ENCODE peak calls at places on chromosomes 4 and X, in eight cellular contexts. One of them, this sample, is unnamed.

GRCh38 chrX:40273356-40274050 is 175.7 kb upstream of the BCOR start:
- DNase-seq in activated effector memory CD4-positive, alpha-beta T cell treated with Interleukin-2 at 50 U/mL for 16 hours: no peak
- DNase-seq in NCI-H1417: peak; percentile 31
- DNase-seq in NCI-H1092: peak; percentile 69
- DNase-seq in HT-29: no peak
- DNase-seq in sciatic nerve: peak; percentile 65
- DNase-seq in fibroblast of the aortic adventitia: peak; percentile 62
- DNase-seq in mucosa of gallbladder: peak; percentile 46
- DNase-seq in this sample: no peak

GRCh38 chr4:81635747-81636146 is 164.0 kb upstream of the RASGEF1B start:
- DNase-seq in activated effector memory CD4-positive, alpha-beta T cell treated with Interleukin-2 at 50 U/mL for 16 hours: no peak
- DNase-seq in NCI-H1417: no peak
- DNase-seq in NCI-H1092: no peak
- DNase-seq in HT-29: peak; percentile 83
- DNase-seq in sciatic nerve: peak; percentile 63
- DNase-seq in fibroblast of the aortic adventitia: no peak
- DNase-seq in mucosa of gallbladder: peak; percentile 84
- DNase-seq in this sample: no peak

GRCh38 chr4:11424000-11424399 is 4.7 kb downstream of the HS3ST1 start:
- DNase-seq in activated effector memory CD4-positive, alpha-beta T cell treated with Interleukin-2 at 50 U/mL for 16 hours: no peak
- DNase-seq in NCI-H1417: no peak
- DNase-seq in NCI-H1092: peak; percentile 37
- DNase-seq in HT-29: peak; percentile 29
- DNase-seq in sciatic nerve: no peak
- DNase-seq in fibroblast of the aortic adventitia: peak; percentile 30
- DNase-seq in mucosa of gallbladder: no peak
- DNase-seq in this sample: peak; percentile 76

GRCh38 chr4:95643627-95644026 is 94.9 kb upstream of the UNC5C start:
- DNase-seq in activated effector memory CD4-positive, alpha-beta T cell treated with Interleukin-2 at 50 U/mL for 16 hours: no peak
- DNase-seq in NCI-H1417: no peak
- DNase-seq in NCI-H1092: no peak
- DNase-seq in HT-29: no peak
- DNase-seq in sciatic nerve: no peak
- DNase-seq in fibroblast of the aortic adventitia: no peak
- DNase-seq in mucosa of gallbladder: no peak
- DNase-seq in this sample: no peak

GRCh38 chr4:17597517-17597916 is 16.9 kb upstream of the MED28 start:
- DNase-seq in activated effector memory CD4-positive, alpha-beta T cell treated with Interleukin-2 at 50 U/mL for 16 hours: no peak
- DNase-seq in NCI-H1417: peak; percentile 4
- DNase-seq in NCI-H1092: peak; percentile 14
- DNase-seq in HT-29: peak; percentile 56
- DNase-seq in sciatic nerve: no peak
- DNase-seq in fibroblast of the aortic adventitia: no peak
- DNase-seq in mucosa of gallbladder: no peak
- DNase-seq in this sample: no peak

GRCh38 chr4:168162604-168163003 is 70.3 kb downstream of the ANXA10 start:
- DNase-seq in activated effector memory CD4-positive, alpha-beta T cell treated with Interleukin-2 at 50 U/mL for 16 hours: no peak
- DNase-seq in NCI-H1417: no peak
- DNase-seq in NCI-H1092: no peak
- DNase-seq in HT-29: peak; percentile 7
- DNase-seq in sciatic nerve: no peak
- DNase-seq in fibroblast of the aortic adventitia: peak; percentile 51
- DNase-seq in mucosa of gallbladder: no peak
- DNase-seq in this sample: no peak

GRCh38 chrX:120136128-120136527 is 20.4 kb upstream of the RHOXF1 start:
- DNase-seq in activated effector memory CD4-positive, alpha-beta T cell treated with Interleukin-2 at 50 U/mL for 16 hours: no peak
- DNase-seq in NCI-H1417: no peak
- DNase-seq in NCI-H1092: no peak
- DNase-seq in HT-29: no peak
- DNase-seq in sciatic nerve: no peak
- DNase-seq in fibroblast of the aortic adventitia: no peak
- DNase-seq in mucosa of gallbladder: no peak
- DNase-seq in this sample: no peak

GRCh38 chrX:123475068-123475724 is 257.7 kb downstream of the THOC2 start:
- DNase-seq in activated effector memory CD4-positive, alpha-beta T cell treated with Interleukin-2 at 50 U/mL for 16 hours: no peak
- DNase-seq in NCI-H1417: no peak
- DNase-seq in NCI-H1092: no peak
- DNase-seq in HT-29: no peak
- DNase-seq in sciatic nerve: no peak
- DNase-seq in fibroblast of the aortic adventitia: peak; percentile 15
- DNase-seq in mucosa of gallbladder: no peak
- DNase-seq in this sample: no peak

GRCh38 chr4:76984127-76984526 is 34.6 kb downstream of the SEPTIN11 start:
- DNase-seq in activated effector memory CD4-positive, alpha-beta T cell treated with Interleukin-2 at 50 U/mL for 16 hours: no peak
- DNase-seq in NCI-H1417: no peak
- DNase-seq in NCI-H1092: no peak
- DNase-seq in HT-29: peak; percentile 44
- DNase-seq in sciatic nerve: no peak
- DNase-seq in fibroblast of the aortic adventitia: peak; percentile 73
- DNase-seq in mucosa of gallbladder: no peak
- DNase-seq in this sample: no peak

GRCh38 chr4:113170818-113171468 is 121.5 kb downstream of the ANK2 start:
- DNase-seq in activated effector memory CD4-positive, alpha-beta T cell treated with Interleukin-2 at 50 U/mL for 16 hours: no peak
- DNase-seq in NCI-H1417: no peak
- DNase-seq in NCI-H1092: no peak
- DNase-seq in HT-29: no peak
- DNase-seq in sciatic nerve: no peak
- DNase-seq in fibroblast of the aortic adventitia: no peak
- DNase-seq in mucosa of gallbladder: no peak
- DNase-seq in this sample: no peak